ENCODE peak calls at places on chromosomes 4 and X, in ten cellular contexts. One of them, this sample, is unnamed.

GRCh38 chr4:161856711-161857326 is 307.0 kb downstream of the FSTL5 start:
- DNase-seq in endothelial cell of umbilical vein: no peak
- DNase-seq in lower lobe of right lung: no peak
- DNase-seq in heart right ventricle: no peak
- DNase-seq in tibial artery: no peak
- DNase-seq in adrenal gland: no peak
- DNase-seq in astrocyte of the spinal cord: peak; percentile 16
- DNase-seq in sigmoid colon: no peak
- DNase-seq in GM06990: no peak
- DNase-seq in dorsolateral prefrontal cortex: no peak
- DNase-seq in this sample: no peak

GRCh38 chr4:22635692-22636091 is 57.0 kb upstream of the GBA3 start:
- DNase-seq in endothelial cell of umbilical vein: no peak
- DNase-seq in lower lobe of right lung: no peak
- DNase-seq in heart right ventricle: no peak
- DNase-seq in tibial artery: no peak
- DNase-seq in adrenal gland: no peak
- DNase-seq in astrocyte of the spinal cord: no peak
- DNase-seq in sigmoid colon: no peak
- DNase-seq in GM06990: no peak
- DNase-seq in dorsolateral prefrontal cortex: no peak
- DNase-seq in this sample: no peak

GRCh38 chrX:119417842-119418241 is 18.7 kb downstream of the SLC25A43 start:
- DNase-seq in endothelial cell of umbilical vein: no peak
- DNase-seq in lower lobe of right lung: no peak
- DNase-seq in heart right ventricle: no peak
- DNase-seq in tibial artery: no peak
- DNase-seq in adrenal gland: no peak
- DNase-seq in astrocyte of the spinal cord: peak; percentile 15
- DNase-seq in sigmoid colon: no peak
- DNase-seq in GM06990: no peak
- DNase-seq in dorsolateral prefrontal cortex: no peak
- DNase-seq in this sample: no peak

GRCh38 chrX:150581093-150581775 is 12.8 kb downstream of the MTM1 start:
- DNase-seq in endothelial cell of umbilical vein: peak; percentile 11
- DNase-seq in lower lobe of right lung: no peak
- DNase-seq in heart right ventricle: no peak
- DNase-seq in tibial artery: no peak
- DNase-seq in adrenal gland: no peak
- DNase-seq in astrocyte of the spinal cord: peak; percentile 68
- DNase-seq in sigmoid colon: no peak
- DNase-seq in GM06990: no peak
- DNase-seq in dorsolateral prefrontal cortex: no peak
- DNase-seq in this sample: no peak

GRCh38 chr4:142331646-142332045 is 514.5 kb downstream of the INPP4B start:
- DNase-seq in endothelial cell of umbilical vein: no peak
- DNase-seq in lower lobe of right lung: no peak
- DNase-seq in heart right ventricle: no peak
- DNase-seq in tibial artery: no peak
- DNase-seq in adrenal gland: peak; percentile 58
- DNase-seq in astrocyte of the spinal cord: peak; percentile 26
- DNase-seq in sigmoid colon: no peak
- DNase-seq in GM06990: no peak
- DNase-seq in dorsolateral prefrontal cortex: no peak
- DNase-seq in this sample: no peak

GRCh38 chrX:66632473-66632872 is 6.4 kb downstream of the EDA2R start:
- DNase-seq in endothelial cell of umbilical vein: no peak
- DNase-seq in lower lobe of right lung: no peak
- DNase-seq in heart right ventricle: no peak
- DNase-seq in tibial artery: no peak
- DNase-seq in adrenal gland: no peak
- DNase-seq in astrocyte of the spinal cord: no peak
- DNase-seq in sigmoid colon: no peak
- DNase-seq in GM06990: no peak
- DNase-seq in dorsolateral prefrontal cortex: no peak
- DNase-seq in this sample: no peak

GRCh38 chrX:150146271-150146888 is 208.1 kb upstream of the EOLA2 start:
- DNase-seq in endothelial cell of umbilical vein: no peak
- DNase-seq in lower lobe of right lung: no peak
- DNase-seq in heart right ventricle: no peak
- DNase-seq in tibial artery: no peak
- DNase-seq in adrenal gland: no peak
- DNase-seq in astrocyte of the spinal cord: no peak
- DNase-seq in sigmoid colon: no peak
- DNase-seq in GM06990: no peak
- DNase-seq in dorsolateral prefrontal cortex: no peak
- DNase-seq in this sample: no peak

GRCh38 chrX:49748211-49748956 is 52.6 kb upstream of the PAGE1 start:
- DNase-seq in endothelial cell of umbilical vein: no peak
- DNase-seq in lower lobe of right lung: no peak
- DNase-seq in heart right ventricle: no peak
- DNase-seq in tibial artery: no peak
- DNase-seq in adrenal gland: no peak
- DNase-seq in astrocyte of the spinal cord: no peak
- DNase-seq in sigmoid colon: no peak
- DNase-seq in GM06990: no peak
- DNase-seq in dorsolateral prefrontal cortex: no peak
- DNase-seq in this sample: no peak

GRCh38 chrX:117973175-117974075 is 143.2 kb downstream of the KLHL13 start:
- DNase-seq in endothelial cell of umbilical vein: no peak
- DNase-seq in lower lobe of right lung: no peak
- DNase-seq in heart right ventricle: no peak
- DNase-seq in tibial artery: no peak
- DNase-seq in adrenal gland: no peak
- DNase-seq in astrocyte of the spinal cord: no peak
- DNase-seq in sigmoid colon: no peak
- DNase-seq in GM06990: peak; percentile 6
- DNase-seq in dorsolateral prefrontal cortex: no peak
- DNase-seq in this sample: no peak

GRCh38 chr4:156933633-156934258 is 37.9 kb downstream of the PDGFC start:
- DNase-seq in endothelial cell of umbilical vein: peak; percentile 46
- DNase-seq in lower lobe of right lung: no peak
- DNase-seq in heart right ventricle: no peak
- DNase-seq in tibial artery: no peak
- DNase-seq in adrenal gland: no peak
- DNase-seq in astrocyte of the spinal cord: peak; percentile 86
- DNase-seq in sigmoid colon: no peak
- DNase-seq in GM06990: no peak
- DNase-seq in dorsolateral prefrontal cortex: no peak
- DNase-seq in this sample: peak; percentile 99

GRCh38 chr4:163048447-163048846 is 118.2 kb downstream of the NAF1 start:
- DNase-seq in endothelial cell of umbilical vein: peak; percentile 8
- DNase-seq in lower lobe of right lung: no peak
- DNase-seq in heart right ventricle: no peak
- DNase-seq in tibial artery: no peak
- DNase-seq in adrenal gland: peak; percentile 61
- DNase-seq in astrocyte of the spinal cord: peak; percentile 10
- DNase-seq in sigmoid colon: no peak
- DNase-seq in GM06990: no peak
- DNase-seq in dorsolateral prefrontal cortex: no peak
- DNase-seq in this sample: peak; percentile 4

GRCh38 chr4:52952540-52952939 is 90.4 kb downstream of the RASL11B start:
- DNase-seq in endothelial cell of umbilical vein: no peak
- DNase-seq in lower lobe of right lung: no peak
- DNase-seq in heart right ventricle: no peak
- DNase-seq in tibial artery: no peak
- DNase-seq in adrenal gland: no peak
- DNase-seq in astrocyte of the spinal cord: no peak
- DNase-seq in sigmoid colon: no peak
- DNase-seq in GM06990: no peak
- DNase-seq in dorsolateral prefrontal cortex: no peak
- DNase-seq in this sample: no peak

GRCh38 chrX:46903458-46904242 is 8.6 kb upstream of the JADE3 start:
- DNase-seq in endothelial cell of umbilical vein: peak; percentile 83
- DNase-seq in lower lobe of right lung: peak; percentile 82
- DNase-seq in heart right ventricle: peak; percentile 77
- DNase-seq in tibial artery: peak; percentile 64
- DNase-seq in adrenal gland: peak; percentile 90
- DNase-seq in astrocyte of the spinal cord: peak; percentile 67
- DNase-seq in sigmoid colon: peak; percentile 89
- DNase-seq in GM06990: peak; percentile 63
- DNase-seq in dorsolateral prefrontal cortex: peak; percentile 83
- DNase-seq in this sample: no peak

GRCh38 chr4:123064390-123064789 is 142.0 kb upstream of the NUDT6 start:
- DNase-seq in endothelial cell of umbilical vein: no peak
- DNase-seq in lower lobe of right lung: no peak
- DNase-seq in heart right ventricle: no peak
- DNase-seq in tibial artery: no peak
- DNase-seq in adrenal gland: no peak
- DNase-seq in astrocyte of the spinal cord: no peak
- DNase-seq in sigmoid colon: no peak
- DNase-seq in GM06990: no peak
- DNase-seq in dorsolateral prefrontal cortex: no peak
- DNase-seq in this sample: peak; percentile 97

GRCh38 chrX:143854006-143854405 is 29.9 kb upstream of the UBE2NL start:
- DNase-seq in endothelial cell of umbilical vein: no peak
- DNase-seq in lower lobe of right lung: no peak
- DNase-seq in heart right ventricle: no peak
- DNase-seq in tibial artery: no peak
- DNase-seq in adrenal gland: no peak
- DNase-seq in astrocyte of the spinal cord: peak; percentile 65
- DNase-seq in sigmoid colon: no peak
- DNase-seq in GM06990: no peak
- DNase-seq in dorsolateral prefrontal cortex: no peak
- DNase-seq in this sample: peak; percentile 18

GRCh38 chrX:40996886-40997530 is 88.2 kb upstream of the USP9X start:
- DNase-seq in endothelial cell of umbilical vein: peak; percentile 78
- DNase-seq in lower lobe of right lung: no peak
- DNase-seq in heart right ventricle: no peak
- DNase-seq in tibial artery: peak; percentile 28
- DNase-seq in adrenal gland: no peak
- DNase-seq in astrocyte of the spinal cord: peak; percentile 84
- DNase-seq in sigmoid colon: no peak
- DNase-seq in GM06990: peak; percentile 24
- DNase-seq in dorsolateral prefrontal cortex: no peak
- DNase-seq in this sample: no peak

GRCh38 chr4:6618386-6619115 is 21.9 kb upstream of the MRFAP1 start:
- DNase-seq in endothelial cell of umbilical vein: no peak
- DNase-seq in lower lobe of right lung: peak; percentile 13
- DNase-seq in heart right ventricle: no peak
- DNase-seq in tibial artery: no peak
- DNase-seq in adrenal gland: no peak
- DNase-seq in astrocyte of the spinal cord: no peak
- DNase-seq in sigmoid colon: peak; percentile 45
- DNase-seq in GM06990: no peak
- DNase-seq in dorsolateral prefrontal cortex: no peak
- DNase-seq in this sample: no peak

GRCh38 chr4:84167579-84167978 is 331.5 kb downstream of the NKX6-1 start:
- DNase-seq in endothelial cell of umbilical vein: no peak
- DNase-seq in lower lobe of right lung: no peak
- DNase-seq in heart right ventricle: no peak
- DNase-seq in tibial artery: no peak
- DNase-seq in adrenal gland: no peak
- DNase-seq in astrocyte of the spinal cord: no peak
- DNase-seq in sigmoid colon: no peak
- DNase-seq in GM06990: no peak
- DNase-seq in dorsolateral prefrontal cortex: no peak
- DNase-seq in this sample: no peak

DNA sequence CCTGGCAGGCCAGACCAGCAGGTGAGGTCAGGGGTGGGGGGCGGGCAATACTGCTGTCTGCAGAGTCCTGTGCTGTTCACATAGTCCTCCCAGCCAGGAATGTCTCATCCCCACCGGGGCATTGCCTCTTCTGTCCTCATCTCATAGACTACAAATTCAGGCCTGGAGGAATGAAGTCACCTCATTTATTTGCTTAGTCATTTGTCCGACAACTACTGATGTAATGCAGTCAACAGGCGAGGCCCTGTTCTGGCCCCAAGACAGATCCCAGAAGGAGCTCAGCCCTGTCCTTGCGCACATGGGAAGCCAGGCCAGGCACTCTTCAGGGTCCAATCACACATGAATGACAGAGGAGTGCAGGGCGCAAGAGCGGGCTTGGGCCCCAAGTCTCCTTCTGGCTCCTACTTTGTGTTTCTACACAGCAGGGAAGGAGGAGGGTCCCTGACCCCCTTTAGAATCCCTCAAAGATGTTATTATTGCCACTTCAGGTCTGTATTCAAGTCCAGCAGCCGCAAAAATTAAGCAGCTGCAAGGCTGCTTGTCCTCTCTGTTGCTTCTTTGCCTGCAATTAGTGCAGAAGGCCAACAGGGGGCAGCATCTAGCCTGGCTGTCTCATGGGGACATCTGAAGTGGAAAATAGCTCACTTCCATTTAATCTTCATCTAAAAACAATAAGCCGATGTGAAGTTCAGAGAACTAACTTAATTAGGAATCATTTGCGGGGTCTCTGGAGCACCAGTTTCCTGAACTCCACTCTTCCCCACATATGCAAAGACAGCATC is 15.2 kb upstream of the HMX1 start:
- DNase-seq in endothelial cell of umbilical vein: no peak
- DNase-seq in lower lobe of right lung: no peak
- DNase-seq in heart right ventricle: no peak
- DNase-seq in tibial artery: no peak
- DNase-seq in adrenal gland: no peak
- DNase-seq in astrocyte of the spinal cord: no peak
- DNase-seq in sigmoid colon: no peak
- DNase-seq in GM06990: no peak
- DNase-seq in dorsolateral prefrontal cortex: no peak
- DNase-seq in this sample: no peak
- TF ChIP-seq CTCF in endothelial cell of umbilical vein: peak; percentile 19
- TF ChIP-seq CTCF in lower lobe of right lung: no peak
- TF ChIP-seq CTCF in heart right ventricle: no peak
- TF ChIP-seq CTCF in tibial artery: no peak
- TF ChIP-seq CTCF in adrenal gland: no peak
- TF ChIP-seq CTCF in astrocyte of the spinal cord: peak; percentile 28
- TF ChIP-seq CTCF in sigmoid colon: no peak
- TF ChIP-seq CTCF in GM06990: peak; percentile 32
- TF ChIP-seq CTCF in dorsolateral prefrontal cortex: no peak
- TF ChIP-seq CTCF in this sample: peak; percentile 41

GRCh38 chr4:155676430-155676825 is 9.8 kb downstream of the GUCY1A1 start:
- DNase-seq in endothelial cell of umbilical vein: no peak
- DNase-seq in lower lobe of right lung: no peak
- DNase-seq in heart right ventricle: no peak
- DNase-seq in tibial artery: no peak
- DNase-seq in adrenal gland: no peak
- DNase-seq in astrocyte of the spinal cord: no peak
- DNase-seq in sigmoid colon: no peak
- DNase-seq in GM06990: no peak
- DNase-seq in dorsolateral prefrontal cortex: no peak
- DNase-seq in this sample: no peak
- H3K4me3 ChIP-seq in endothelial cell of umbilical vein: no peak overlapping the region
- H3K4me3 ChIP-seq in lower lobe of right lung: peak overlapping the region; percentile 6
- H3K4me3 ChIP-seq in heart right ventricle: no peak overlapping the region
- H3K4me3 ChIP-seq in tibial artery: no peak overlapping the region
- H3K4me3 ChIP-seq in adrenal gland: no peak overlapping the region
- H3K4me3 ChIP-seq in astrocyte of the spinal cord: no peak overlapping the region
- H3K4me3 ChIP-seq in sigmoid colon: no peak overlapping the region
- H3K4me3 ChIP-seq in GM06990: no peak overlapping the region
- H3K4me3 ChIP-seq in dorsolateral prefrontal cortex: no peak overlapping the region
- H3K4me3 ChIP-seq in this sample: no peak overlapping the region

GRCh38 chr4:146278986-146279385 is 64.6 kb downstream of the REELD1 start:
- DNase-seq in endothelial cell of umbilical vein: no peak
- DNase-seq in lower lobe of right lung: no peak
- DNase-seq in heart right ventricle: no peak
- DNase-seq in tibial artery: no peak
- DNase-seq in adrenal gland: no peak
- DNase-seq in astrocyte of the spinal cord: no peak
- DNase-seq in sigmoid colon: no peak
- DNase-seq in GM06990: no peak
- DNase-seq in dorsolateral prefrontal cortex: no peak
- DNase-seq in this sample: no peak
- TF ChIP-seq CTCF in endothelial cell of umbilical vein: no peak
- TF ChIP-seq CTCF in lower lobe of right lung: no peak
- TF ChIP-seq CTCF in heart right ventricle: no peak
- TF ChIP-seq CTCF in tibial artery: no peak
- TF ChIP-seq CTCF in adrenal gland: no peak
- TF ChIP-seq CTCF in astrocyte of the spinal cord: no peak
- TF ChIP-seq CTCF in sigmoid colon: no peak
- TF ChIP-seq CTCF in GM06990: no peak
- TF ChIP-seq CTCF in dorsolateral prefrontal cortex: no peak
- TF ChIP-seq CTCF in this sample: no peak

GRCh38 chrX:133394765-133395164 is 20.5 kb downstream of the GPC4 start:
- DNase-seq in endothelial cell of umbilical vein: no peak
- DNase-seq in lower lobe of right lung: no peak
- DNase-seq in heart right ventricle: no peak
- DNase-seq in tibial artery: no peak
- DNase-seq in adrenal gland: no peak
- DNase-seq in astrocyte of the spinal cord: no peak
- DNase-seq in sigmoid colon: no peak
- DNase-seq in GM06990: no peak
- DNase-seq in dorsolateral prefrontal cortex: no peak
- DNase-seq in this sample: no peak
- H3K4me3 ChIP-seq in endothelial cell of umbilical vein: no peak overlapping the region
- H3K4me3 ChIP-seq in lower lobe of right lung: no peak overlapping the region
- H3K4me3 ChIP-seq in heart right ventricle: no peak overlapping the region
- H3K4me3 ChIP-seq in tibial artery: no peak overlapping the region
- H3K4me3 ChIP-seq in adrenal gland: no peak overlapping the region
- H3K4me3 ChIP-seq in astrocyte of the spinal cord: no peak overlapping the region
- H3K4me3 ChIP-seq in sigmoid colon: no peak overlapping the region
- H3K4me3 ChIP-seq in GM06990: no peak overlapping the region
- H3K4me3 ChIP-seq in dorsolateral prefrontal cortex: no peak overlapping the region
- H3K4me3 ChIP-seq in this sample: no peak overlapping the region

This sample was measured in epithelial cell of proximal tubule.